ENCODE peak calls at places on chromosomes 6 and 20, in nine cellular contexts. A is bronchial epithelial cell, G is lower leg skin, F is GM12865, K is RWPE1, M is coronary artery, X is body of pancreas, N is AG10803, H is tibial artery. T is an unnamed sample.

GRCh38 chr20:25280051-25280573 is 32.2 kb downstream of the PYGB start:
- DNase-seq in A (no peak), G (peak; percentile 59), F (no peak), K (no peak), M (no peak), X (peak; percentile 89), N (no peak), H (peak; percentile 58), T (no peak)

GRCh38 chr6:137637161-137637560 is 143.0 kb upstream of the OLIG3 start:
- DNase-seq in A (peak; percentile 84), G (peak; percentile 73), F (peak; percentile 81), K (peak; percentile 32), M (no peak), X (no peak), N (peak; percentile 99), H (no peak), T (no peak)

GRCh38 chr6:43951063-43951755 is 176.0 kb downstream of the MRPL14 start:
- DNase-seq in A (no peak), G (peak; percentile 8), F (peak; percentile 32), K (no peak), M (peak; percentile 71), X (peak; percentile 87), N (peak; percentile 42), H (peak; percentile 61), T (peak; percentile 77)

GRCh38 chr6:86045038-86045437 is 402.4 kb upstream of the SYNCRIP start:
- DNase-seq in A (no peak), G (no peak), F (no peak), K (no peak), M (no peak), X (no peak), N (no peak), H (no peak), T (no peak)

GRCh38 chr20:5719861-5720401 is 30.3 kb upstream of the SHLD1 start:
- DNase-seq in A (peak; percentile 69), G (no peak), F (peak; percentile 26), K (peak; percentile 23), M (no peak), X (no peak), N (no peak), H (no peak), T (no peak)

GRCh38 chr6:145069966-145070365 is 665.4 kb downstream of the EPM2A start:
- DNase-seq in A (no peak), G (no peak), F (no peak), K (no peak), M (no peak), X (no peak), N (no peak), H (no peak), T (no peak)

GRCh38 chr6:123829302-123829953 is 25.8 kb downstream of the NKAIN2 start:
- DNase-seq in A (peak; percentile 95), G (no peak), F (no peak), K (peak; percentile 68), M (no peak), X (no peak), N (peak; percentile 18), H (no peak), T (no peak)

GRCh38 chr6:158654960-158655485 is 5.2 kb downstream of the SYTL3 start:
- DNase-seq in A (no peak), G (no peak), F (no peak), K (no peak), M (no peak), X (no peak), N (peak; percentile 95), H (peak; percentile 47), T (no peak)

GRCh38 chr20:62660768-62661167 is 18.5 kb downstream of the SLCO4A1 start:
- DNase-seq in A (no peak), G (no peak), F (no peak), K (no peak), M (no peak), X (no peak), N (no peak), H (no peak), T (no peak)

GRCh38 chr20:23302386-23302785 is 48.2 kb upstream of the NXT1 start:
- DNase-seq in A (no peak), G (no peak), F (no peak), K (no peak), M (peak; percentile 60), X (no peak), N (no peak), H (no peak), T (no peak)

GRCh38 chr20:2871555-2872303 is 1.6 kb upstream of the PTPRA start:
- DNase-seq in A (no peak), G (no peak), F (no peak), K (no peak), M (no peak), X (no peak), N (no peak), H (no peak), T (no peak)

GRCh38 chr6:46948699-46949098 is 27.0 kb upstream of the ADGRF5 start:
- DNase-seq in A (no peak), G (no peak), F (no peak), K (no peak), M (no peak), X (no peak), N (no peak), H (no peak), T (no peak)

GRCh38 chr6:21752054-21752811 is 158.7 kb downstream of the SOX4 start:
- DNase-seq in A (peak; percentile 82), G (no peak), F (no peak), K (peak; percentile 33), M (no peak), X (no peak), N (peak; percentile 27), H (no peak), T (no peak)

GRCh38 chr6:30963641-30964040 is 19.9 kb upstream of the MUC21 start:
- DNase-seq in A (peak; percentile 32), G (no peak), F (no peak), K (peak; percentile 54), M (no peak), X (peak; percentile 60), N (no peak), H (no peak), T (no peak)

GRCh38 chr20:58058421-58059140 is 169.9 kb downstream of the ANKRD60 start:
- DNase-seq in A (no peak), G (peak; percentile 8), F (no peak), K (no peak), M (no peak), X (no peak), N (no peak), H (peak; percentile 19), T (peak; percentile 43)

GRCh38 chr6:134535831-134536230 is 217.9 kb upstream of the SGK1 start:
- DNase-seq in A (peak; percentile 32), G (no peak), F (no peak), K (no peak), M (no peak), X (no peak), N (no peak), H (no peak), T (no peak)

GRCh38 chr6:14010275-14010674 is 85.5 kb downstream of the RNF182 start:
- DNase-seq in A (no peak), G (no peak), F (no peak), K (no peak), M (no peak), X (no peak), N (no peak), H (no peak), T (no peak)

GRCh38 chr6:158039571-158040050 is 57.9 kb downstream of the SYNJ2 start:
- DNase-seq in A (no peak), G (no peak), F (peak; percentile 30), K (no peak), M (peak; percentile 78), X (no peak), N (no peak), H (peak; percentile 84), T (no peak)

GRCh38 chr6:45438849-45439406 is 61.2 kb upstream of the SUPT3H start:
- DNase-seq in A (peak; percentile 92), G (no peak), F (no peak), K (no peak), M (no peak), X (no peak), N (peak; percentile 90), H (no peak), T (no peak)

GRCh38 chr20:63917811-63918210 is 22.9 kb downstream of the DNAJC5 start:
- DNase-seq in A (no peak), G (no peak), F (no peak), K (no peak), M (no peak), X (no peak), N (no peak), H (no peak), T (no peak)

GRCh38 chr20:22455259-22455658 is 129.1 kb downstream of the FOXA2 start:
- DNase-seq in A (no peak), G (no peak), F (no peak), K (no peak), M (no peak), X (no peak), N (no peak), H (no peak), T (no peak)

GRCh38 chr6:57040011-57040410 is 6.5 kb upstream of the KIAA1586 start:
- DNase-seq in A (no peak), G (no peak), F (peak; percentile 15), K (no peak), M (no peak), X (no peak), N (no peak), H (no peak), T (no peak)
- TF ChIP-seq CTCF in A (peak; percentile 16), G (no peak), F (no peak), K (no peak), M (no peak), X (no peak), N (no peak), H (no peak), T (no peak)

DNA sequence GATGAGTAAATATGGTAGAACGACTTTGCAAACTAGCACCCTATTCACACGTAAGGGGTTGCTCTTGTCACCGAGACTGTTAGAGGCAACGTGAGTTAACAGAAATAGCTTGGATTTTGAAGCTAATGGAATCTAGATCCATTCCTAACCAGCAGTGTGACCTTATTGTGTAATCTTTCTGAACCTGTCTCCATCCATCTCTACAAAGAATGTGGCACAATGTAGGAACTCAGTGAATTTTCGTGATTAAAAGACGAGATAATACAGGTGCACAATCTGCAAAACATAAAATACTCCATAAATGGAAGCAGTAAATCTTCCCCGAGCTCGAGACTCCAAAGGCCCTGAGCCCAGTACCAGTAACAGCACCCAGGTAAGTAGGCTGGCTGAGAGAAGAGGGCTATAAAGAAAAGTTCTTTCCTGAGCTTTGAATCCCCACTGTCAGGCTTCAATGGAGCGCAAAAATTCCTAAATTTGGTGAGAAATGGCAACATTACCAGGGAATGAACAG is 801 bp upstream of the KIFC1 start:
- DNase-seq in A (no peak), G (no peak), F (no peak), K (no peak), M (no peak), X (no peak), N (no peak), H (no peak), T (no peak)
- TF ChIP-seq CTCF in A (no peak), G (no peak), F (no peak), K (no peak), M (no peak), X (no peak), N (no peak), H (no peak), T (no peak)

GRCh38 chr6:114543696-114544095 is 200.9 kb upstream of the HS3ST5 start:
- DNase-seq in A (no peak), G (no peak), F (no peak), K (no peak), M (no peak), X (no peak), N (no peak), H (no peak), T (no peak)
- TF ChIP-seq CTCF in A (no peak), G (no peak), F (no peak), K (no peak), M (no peak), X (no peak), N (no peak), H (no peak), T (no peak)

GRCh38 chr6:16841241-16841640 is 80.0 kb upstream of the ATXN1 start:
- DNase-seq in A (peak; percentile 88), G (no peak), F (no peak), K (peak; percentile 57), M (no peak), X (no peak), N (no peak), H (no peak), T (no peak)
- TF ChIP-seq CTCF in A (no peak), G (no peak), F (no peak), K (no peak), M (no peak), X (no peak), N (no peak), H (no peak), T (no peak)

T was measured in type B pancreatic cell.